ENCODE peak calls at places on chromosomes 4 and X, in five cellular contexts. One of them, this sample, is unnamed.
A peak's percentile ranks its signal among the peaks of the same experiment; 100 is the strongest.

GRCh38 chr4:4859010-4859798 is at the start of gene MSX1:
- DNase-seq in adrenal gland: peak; percentile 91
- DNase-seq in body of pancreas: peak; percentile 92
- DNase-seq in GM12892: peak; percentile 88
- DNase-seq in HCT116: peak; percentile 60
- DNase-seq in this sample: peak; percentile 89

GRCh38 chr4:87044511-87045369 is 109.9 kb downstream of the AFF1 start:
- DNase-seq in adrenal gland: no peak
- DNase-seq in body of pancreas: no peak
- DNase-seq in GM12892: no peak
- DNase-seq in HCT116: no peak
- DNase-seq in this sample: no peak

GRCh38 chr4:20838476-20838875 is 138.2 kb downstream of the PACRGL start:
- DNase-seq in adrenal gland: no peak
- DNase-seq in body of pancreas: no peak
- DNase-seq in GM12892: no peak
- DNase-seq in HCT116: no peak
- DNase-seq in this sample: no peak

GRCh38 chr4:23171971-23172370 is 479.2 kb downstream of the GBA3 start:
- DNase-seq in adrenal gland: no peak
- DNase-seq in body of pancreas: no peak
- DNase-seq in GM12892: no peak
- DNase-seq in HCT116: no peak
- DNase-seq in this sample: no peak

GRCh38 chr4:91746551-91746950 is 557.2 kb upstream of the GRID2 start:
- DNase-seq in adrenal gland: no peak
- DNase-seq in body of pancreas: no peak
- DNase-seq in GM12892: no peak
- DNase-seq in HCT116: no peak
- DNase-seq in this sample: no peak

GRCh38 chrX:150219374-150220185 is 143.5 kb upstream of the MAMLD1 start:
- DNase-seq in adrenal gland: no peak
- DNase-seq in body of pancreas: no peak
- DNase-seq in GM12892: no peak
- DNase-seq in HCT116: no peak
- DNase-seq in this sample: peak; percentile 68

GRCh38 chr4:112664611-112665010 is 27.7 kb downstream of the LARP7 start:
- DNase-seq in adrenal gland: no peak
- DNase-seq in body of pancreas: no peak
- DNase-seq in GM12892: no peak
- DNase-seq in HCT116: no peak
- DNase-seq in this sample: no peak

GRCh38 chr4:86556791-86557415 is 37.2 kb upstream of the PTPN13 start:
- DNase-seq in adrenal gland: no peak
- DNase-seq in body of pancreas: no peak
- DNase-seq in GM12892: no peak
- DNase-seq in HCT116: no peak
- DNase-seq in this sample: no peak

GRCh38 chr4:172982151-172982590 is 186.4 kb upstream of the GALNT7 start:
- DNase-seq in adrenal gland: peak; percentile 14
- DNase-seq in body of pancreas: no peak
- DNase-seq in GM12892: no peak
- DNase-seq in HCT116: peak; percentile 69
- DNase-seq in this sample: peak; percentile 33

GRCh38 chrX:141814213-141814857 is 23.8 kb upstream of the MAGEC3 start:
- DNase-seq in adrenal gland: no peak
- DNase-seq in body of pancreas: peak; percentile 86
- DNase-seq in GM12892: no peak
- DNase-seq in HCT116: no peak
- DNase-seq in this sample: no peak

GRCh38 chr4:132642196-132642817 is 506.8 kb upstream of the PCDH10 start:
- DNase-seq in adrenal gland: peak; percentile 9
- DNase-seq in body of pancreas: peak; percentile 30
- DNase-seq in GM12892: no peak
- DNase-seq in HCT116: peak; percentile 48
- DNase-seq in this sample: no peak

GRCh38 chr4:6396696-6397236 is 75.6 kb downstream of the PPP2R2C start:
- DNase-seq in adrenal gland: no peak
- DNase-seq in body of pancreas: no peak
- DNase-seq in GM12892: no peak
- DNase-seq in HCT116: no peak
- DNase-seq in this sample: no peak

GRCh38 chr4:169811476-169811875 is 53.7 kb upstream of the HPF1 start:
- DNase-seq in adrenal gland: no peak
- DNase-seq in body of pancreas: no peak
- DNase-seq in GM12892: no peak
- DNase-seq in HCT116: no peak
- DNase-seq in this sample: no peak

GRCh38 chrX:4588893-4589292 is 875.4 kb upstream of the PRKX start:
- DNase-seq in adrenal gland: no peak
- DNase-seq in body of pancreas: no peak
- DNase-seq in GM12892: no peak
- DNase-seq in HCT116: no peak
- DNase-seq in this sample: no peak

GRCh38 chrX:153800177-153800722 is 5.8 kb downstream of the SSR4 start:
- DNase-seq in adrenal gland: no peak
- DNase-seq in body of pancreas: no peak
- DNase-seq in GM12892: no peak
- DNase-seq in HCT116: no peak
- DNase-seq in this sample: no peak
- TF ChIP-seq POLR2A in adrenal gland: no peak
- TF ChIP-seq POLR2A in body of pancreas: no peak
- TF ChIP-seq POLR2A in GM12892: no peak
- TF ChIP-seq POLR2A in HCT116: no peak
- TF ChIP-seq POLR2A in this sample: no peak

GRCh38 chr4:3762264-3762663 is 3.9 kb upstream of the ADRA2C start:
- DNase-seq in adrenal gland: no peak
- DNase-seq in body of pancreas: no peak
- DNase-seq in GM12892: no peak
- DNase-seq in HCT116: no peak
- DNase-seq in this sample: no peak
- TF ChIP-seq POLR2A in adrenal gland: no peak
- TF ChIP-seq POLR2A in body of pancreas: no peak
- TF ChIP-seq POLR2A in GM12892: no peak
- TF ChIP-seq POLR2A in HCT116: no peak
- TF ChIP-seq POLR2A in this sample: no peak

DNA sequence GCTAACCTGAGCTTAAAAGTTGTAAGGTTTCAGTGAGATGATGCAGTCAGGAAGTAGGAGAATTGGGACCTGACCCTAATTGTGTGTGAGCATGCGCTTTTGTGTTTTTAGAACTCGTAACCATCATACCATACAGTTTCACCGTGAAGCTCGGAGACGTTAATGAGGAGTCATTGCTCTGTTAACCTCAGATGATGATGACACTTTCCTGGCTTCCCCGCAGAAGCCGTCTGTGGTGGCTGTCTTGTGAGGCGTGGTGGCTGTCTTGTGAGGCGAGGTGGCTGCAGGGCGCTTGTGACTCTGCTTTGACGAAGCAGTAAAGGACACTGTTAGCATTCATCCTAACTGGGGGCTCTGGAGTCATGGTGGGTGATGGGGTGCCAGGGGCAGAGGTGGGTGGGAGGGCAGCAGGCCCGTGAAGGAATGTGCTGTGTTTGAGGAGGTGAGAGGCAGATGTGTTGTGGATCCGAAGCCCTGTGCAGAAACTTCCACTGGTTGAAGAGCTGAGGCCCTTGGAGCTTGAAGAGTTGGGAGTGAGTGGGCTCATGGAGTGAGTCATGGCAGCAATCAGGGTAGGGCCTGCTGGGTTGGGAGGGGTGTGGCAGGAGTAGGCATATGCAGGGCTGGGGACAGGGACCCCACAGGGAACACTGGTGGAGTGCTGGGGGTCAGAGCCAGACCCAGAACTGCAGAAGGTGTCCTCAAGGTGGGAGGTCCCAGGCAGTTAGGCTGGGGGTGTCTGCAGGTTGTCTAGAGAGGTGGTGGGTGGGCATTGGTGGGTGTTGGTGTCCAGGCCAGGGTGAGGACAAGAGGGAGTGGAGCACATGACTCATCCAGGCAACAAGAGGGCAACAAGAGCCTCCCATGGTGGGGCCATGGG is 57.4 kb downstream of the NSD2 start:
- DNase-seq in adrenal gland: no peak
- DNase-seq in body of pancreas: no peak
- DNase-seq in GM12892: no peak
- DNase-seq in HCT116: no peak
- DNase-seq in this sample: no peak
- TF ChIP-seq POLR2A in adrenal gland: no peak
- TF ChIP-seq POLR2A in body of pancreas: no peak
- TF ChIP-seq POLR2A in GM12892: no peak
- TF ChIP-seq POLR2A in HCT116: no peak
- TF ChIP-seq POLR2A in this sample: no peak

GRCh38 chrX:5842601-5843000 is 386.1 kb downstream of the NLGN4X start:
- DNase-seq in adrenal gland: no peak
- DNase-seq in body of pancreas: no peak
- DNase-seq in GM12892: no peak
- DNase-seq in HCT116: no peak
- DNase-seq in this sample: no peak
- TF ChIP-seq POLR2A in adrenal gland: no peak
- TF ChIP-seq POLR2A in body of pancreas: no peak
- TF ChIP-seq POLR2A in GM12892: no peak
- TF ChIP-seq POLR2A in HCT116: no peak
- TF ChIP-seq POLR2A in this sample: no peak

GRCh38 chrX:45505214-45505613 is 304.5 kb upstream of the DIPK2B start:
- DNase-seq in adrenal gland: no peak
- DNase-seq in body of pancreas: no peak
- DNase-seq in GM12892: no peak
- DNase-seq in HCT116: no peak
- DNase-seq in this sample: no peak
- TF ChIP-seq POLR2A in adrenal gland: no peak
- TF ChIP-seq POLR2A in body of pancreas: no peak
- TF ChIP-seq POLR2A in GM12892: no peak
- TF ChIP-seq POLR2A in HCT116: no peak
- TF ChIP-seq POLR2A in this sample: no peak

DNA sequence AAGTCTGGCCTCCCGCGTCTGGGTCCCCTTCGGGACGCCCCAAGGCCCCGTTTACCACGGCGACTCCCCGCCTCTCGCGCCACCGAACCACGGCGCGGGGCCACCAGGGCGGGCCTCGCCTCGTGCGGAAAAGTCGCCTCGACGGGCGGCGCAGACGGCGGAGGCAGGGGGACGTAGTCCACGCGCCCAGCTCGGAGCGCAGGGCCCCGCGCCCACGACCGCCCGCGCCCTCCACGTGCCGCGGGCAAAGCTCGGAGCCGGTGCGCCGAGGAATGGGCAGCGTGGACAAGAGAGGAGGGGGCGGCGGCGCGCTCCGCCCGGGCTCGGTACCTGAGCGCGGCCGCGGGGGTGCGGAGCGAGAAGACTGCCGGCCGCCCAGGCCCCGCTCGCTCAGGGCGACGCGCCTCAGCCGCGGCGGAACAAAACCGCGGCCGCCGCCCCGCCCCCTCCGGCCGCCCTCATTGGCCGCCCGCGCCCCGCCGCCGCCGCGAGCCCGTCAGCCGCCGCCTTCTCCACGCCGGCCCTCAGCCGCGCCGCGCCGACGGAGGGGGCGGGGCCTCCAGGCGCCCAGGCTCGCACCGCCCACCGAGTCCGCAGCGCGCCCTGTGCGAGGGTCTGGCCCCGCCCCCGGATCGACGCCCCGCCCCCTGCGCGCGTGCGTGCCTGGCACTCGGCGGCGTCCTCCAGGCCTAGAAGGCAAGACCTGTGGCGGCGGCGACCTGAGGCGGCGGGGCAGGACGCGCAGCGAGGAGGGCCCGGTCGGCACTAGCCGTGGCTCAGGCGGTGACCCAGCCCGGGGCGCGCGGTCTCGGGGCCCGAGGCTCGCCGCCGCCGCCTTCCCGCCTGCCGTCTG is at the start of gene FAM53A:
- DNase-seq in adrenal gland: peak; percentile 88
- DNase-seq in body of pancreas: peak; percentile 98
- DNase-seq in GM12892: peak; percentile 85
- DNase-seq in HCT116: peak; percentile 57
- DNase-seq in this sample: peak; percentile 70
- TF ChIP-seq POLR2A in adrenal gland: peak; percentile 66
- TF ChIP-seq POLR2A in body of pancreas: peak; percentile 51
- TF ChIP-seq POLR2A in GM12892: peak; percentile 25
- TF ChIP-seq POLR2A in HCT116: no peak
- TF ChIP-seq POLR2A in this sample: peak; percentile 67